ENCODE peak calls at places on chromosomes 12 and 14, in ten cellular contexts. Z is endothelial cell of umbilical vein; L is stimulated activated CD8-positive, alpha-beta memory T cell treated with anti-CD3 and anti-CD28 coated beads, Interleukin-2, amount 100 ng/mL, for 1 hour; N is dermis microvascular lymphatic vessel endothelial cell; X is AG10803; F is Caki2; I is activated T-cell treated with anti-CD3 and anti-CD28 coated beads, Interleukin-2, amount 50 U/mL, for 72 hours; A is endothelial cell; V is neural crest cell; K is fibroblast of pulmonary artery. E is an unnamed sample.

GRCh38 chr12:25249951-25250738 is 584 bp downstream of the KRAS start:
- DNase-seq in Z (peak), L (no peak), N (peak), X (peak), F (peak), I (peak), A (peak), V (peak), K (peak), E (peak)

GRCh38 chr14:53032161-53032803 is 81.4 kb upstream of the FERMT2 start:
- DNase-seq in Z (peak), L (no peak), N (peak), X (peak), F (no peak), I (no peak), A (no peak), V (no peak), K (peak), E (no peak)

GRCh38 chr12:132170094-132170636 is 25.9 kb downstream of the NOC4L start:
- DNase-seq in Z (peak), L (no peak), N (no peak), X (peak), F (peak), I (no peak), A (no peak), V (no peak), K (peak), E (no peak)

GRCh38 chr12:28190321-28191017 is at the start of gene CCDC91:
- DNase-seq in Z (peak), L (peak), N (peak), X (peak), F (peak), I (peak), A (peak), V (peak), K (peak), E (peak)

GRCh38 chr12:96070670-96071279 is 35.4 kb upstream of the LTA4H start:
- DNase-seq in Z (peak), L (no peak), N (peak), X (peak), F (no peak), I (no peak), A (no peak), V (no peak), K (peak), E (no peak)

GRCh38 chr12:40701756-40702155 is 9.5 kb downstream of the CNTN1 start:
- DNase-seq in Z (no peak), L (no peak), N (no peak), X (no peak), F (no peak), I (no peak), A (no peak), V (no peak), K (no peak), E (no peak)

GRCh38 chr12:45582536-45582935 is 147.0 kb upstream of the ARID2 start:
- DNase-seq in Z (no peak), L (no peak), N (no peak), X (no peak), F (no peak), I (no peak), A (no peak), V (no peak), K (peak), E (no peak)

GRCh38 chr14:68349900-68350323 is 443.0 kb downstream of the ZFP36L1 start:
- DNase-seq in Z (peak), L (no peak), N (peak), X (no peak), F (no peak), I (no peak), A (no peak), V (no peak), K (peak), E (no peak)

GRCh38 chr12:83514372-83514771 is 827.7 kb downstream of the TMTC2 start:
- DNase-seq in Z (no peak), L (no peak), N (no peak), X (no peak), F (no peak), I (no peak), A (no peak), V (no peak), K (no peak), E (no peak)

GRCh38 chr14:23356662-23357061 is 4.0 kb upstream of the SLC22A17 start:
- DNase-seq in Z (no peak), L (no peak), N (no peak), X (no peak), F (no peak), I (no peak), A (no peak), V (no peak), K (no peak), E (no peak)

GRCh38 chr12:121770388-121770787 is 23.1 kb downstream of the RHOF start:
- DNase-seq in Z (no peak), L (no peak), N (no peak), X (no peak), F (no peak), I (no peak), A (no peak), V (no peak), K (no peak), E (no peak)

GRCh38 chr14:88005978-88006851 is 1.3 kb downstream of the GPR65 start:
- DNase-seq in Z (no peak), L (peak), N (no peak), X (peak), F (no peak), I (peak), A (no peak), V (no peak), K (no peak), E (peak)

GRCh38 chr12:52526511-52526951 is 6.3 kb upstream of the KRT5 start:
- DNase-seq in Z (no peak), L (no peak), N (no peak), X (no peak), F (no peak), I (no peak), A (no peak), V (no peak), K (no peak), E (no peak)

GRCh38 chr12:49881400-49882247 is 22.1 kb downstream of the FAIM2 start:
- DNase-seq in Z (no peak), L (no peak), N (no peak), X (no peak), F (no peak), I (no peak), A (no peak), V (no peak), K (no peak), E (no peak)

GRCh38 chr12:18297883-18298282 is 36.6 kb downstream of the PIK3C2G start:
- DNase-seq in Z (no peak), L (no peak), N (no peak), X (no peak), F (no peak), I (no peak), A (no peak), V (no peak), K (no peak), E (no peak)

E was measured in GM12892.